ENCODE peak calls at places on chromosomes 13 and 19, in ten cellular contexts. U is aorta, W is fibroblast of lung, A is upper lobe of left lung, M is uterus, S is neuronal stem cell, P is astrocyte, O is neural progenitor cell, D is GM23338, H is body of pancreas. X is an unnamed sample. For H3K4me1, the result is how much of the 10 kb centered on the place peaks cover.

GRCh38 chr19:10747271-10747670 is 29.4 kb downstream of the DNM2 start:
- DNase-seq in P (no peak), O (no peak), H (no peak), W (no peak), M (no peak), D (no peak), U (no peak), A (no peak), S (no peak), X (no peak)

GRCh38 chr13:110062077-110062776 is 244.7 kb downstream of the COL4A1 start:
- DNase-seq in M (no peak), W (no peak), H (peak), O (no peak), S (no peak), A (peak), P (peak), D (no peak), U (no peak), X (no peak)

GRCh38 chr13:93624371-93624777 is 397.8 kb downstream of the GPC6 start:
- DNase-seq in S (no peak), A (no peak), M (no peak), H (no peak), P (peak), O (no peak), U (no peak), D (no peak), W (peak), X (no peak)

GRCh38 chr19:3095375-3096191 is 1.4 kb downstream of the GNA11 start:
- DNase-seq in M (no peak), H (peak), S (peak), A (peak), W (no peak), P (no peak), U (peak), D (peak), O (peak), X (no peak)

GRCh38 chr13:98525852-98526512 is 50.9 kb downstream of the STK24 start:
- DNase-seq in W (no peak), M (no peak), D (no peak), U (no peak), O (no peak), A (no peak), S (no peak), H (no peak), P (no peak), X (no peak)

GRCh38 chr19:50808856-50809255 is 14.7 kb downstream of the KLK1 start:
- DNase-seq in M (no peak), U (no peak), H (no peak), P (no peak), O (no peak), A (no peak), S (no peak), D (no peak), W (no peak), X (no peak)

GRCh38 chr19:45922281-45922680 is 7.7 kb upstream of the NANOS2 start:
- DNase-seq in D (peak), S (no peak), A (no peak), W (no peak), U (no peak), P (no peak), H (no peak), M (no peak), O (peak), X (peak)

GRCh38 chr19:45646345-45646698 is 7.1 kb upstream of the EML2 start:
- DNase-seq in P (no peak), S (no peak), A (no peak), H (no peak), D (no peak), O (no peak), M (no peak), U (no peak), W (no peak), X (no peak)

GRCh38 chr13:94559201-94559795 is 36.7 kb downstream of the TGDS start:
- DNase-seq in H (no peak), U (no peak), A (no peak), P (no peak), M (no peak), D (no peak), S (no peak), W (no peak), O (no peak), X (no peak)

GRCh38 chr19:39413903-39414608 is 1.6 kb downstream of the PLEKHG2 start:
- DNase-seq in U (peak), D (peak), P (no peak), H (no peak), S (no peak), O (peak), A (peak), W (peak), M (peak), X (no peak)

GRCh38 chr19:6521718-6522646 is 8.8 kb upstream of the TNFSF9 start:
- DNase-seq in D (peak), A (peak), H (no peak), U (no peak), M (no peak), P (no peak), W (no peak), S (no peak), O (no peak), X (no peak)

GRCh38 chr13:44578064-44578394 is 1.9 kb upstream of the TSC22D1 start:
- DNase-seq in W (peak), H (no peak), M (no peak), U (no peak), A (no peak), S (no peak), O (no peak), D (peak), P (no peak), X (no peak)

GRCh38 chr19:2533686-2534085 is 57.8 kb downstream of the GADD45B start:
- DNase-seq in M (no peak), U (no peak), O (no peak), P (no peak), S (no peak), W (no peak), D (no peak), H (no peak), A (no peak), X (no peak)

GRCh38 chr13:21175656-21176194 is 627 bp downstream of the SKA3 start:
- DNase-seq in W (peak), U (no peak), S (no peak), M (no peak), H (no peak), O (no peak), P (peak), D (no peak), A (no peak), X (no peak)

GRCh38 chr19:17081672-17082630 is 6.4 kb downstream of the MYO9B start:
- DNase-seq in S (no peak), D (no peak), O (no peak), P (no peak), A (peak), U (no peak), W (no peak), M (no peak), H (no peak), X (no peak)

GRCh38 chr19:30228726-30229523 is 143.3 kb upstream of the ZNF536 start:
- DNase-seq in U (no peak), S (no peak), P (no peak), H (no peak), M (no peak), W (peak), D (peak), O (peak), A (peak), X (no peak)

GRCh38 chr13:62358646-62358932 is 942.9 kb upstream of the PCDH20 start:
- DNase-seq in U (no peak), H (no peak), A (no peak), P (no peak), O (no peak), W (no peak), D (no peak), S (no peak), M (no peak), X (no peak)

GRCh38 chr13:39452834-39453233 is 150.2 kb downstream of the LHFPL6 start:
- DNase-seq in U (no peak), M (no peak), W (no peak), O (no peak), H (no peak), A (no peak), S (no peak), P (no peak), D (no peak), X (no peak)

GRCh38 chr13:42377640-42378382 is 105.9 kb downstream of the AKAP11 start:
- DNase-seq in D (no peak), H (no peak), W (no peak), P (no peak), O (no peak), A (no peak), M (no peak), U (no peak), S (no peak), X (no peak)

GRCh38 chr19:1269478-1270167 is 491 bp downstream of the CIRBP start:
- DNase-seq in A (peak), D (peak), U (peak), W (peak), S (no peak), P (peak), O (peak), M (peak), H (peak), X (no peak)

GRCh38 chr19:18487576-18488402 is 34.1 kb downstream of the ELL start:
- DNase-seq in W (no peak), M (no peak), H (no peak), P (no peak), A (no peak), S (no peak), O (no peak), U (no peak), D (no peak), X (no peak)

GRCh38 chr13:26819067-26819466 is 58.5 kb upstream of the GPR12 start:
- DNase-seq in A (no peak), P (no peak), O (no peak), W (no peak), S (no peak), M (no peak), D (no peak), U (no peak), H (no peak), X (no peak)

GRCh38 chr13:94674609-94675348 is 37.6 kb downstream of the SOX21 start:
- DNase-seq in A (no peak), D (peak), O (peak), H (peak), P (peak), S (peak), W (peak), M (no peak), U (no peak), X (peak)

GRCh38 chr13:93635687-93636086 is 409.1 kb downstream of the GPC6 start:
- DNase-seq in P (peak), W (peak), D (no peak), H (no peak), O (no peak), S (no peak), A (no peak), M (no peak), U (no peak), X (no peak)

GRCh38 chr13:64997438-64997837 is 2232.7 kb downstream of the PCDH9 start:
- DNase-seq in S (no peak), U (no peak), H (no peak), P (no peak), M (no peak), A (no peak), O (no peak), D (peak), W (no peak), X (no peak)

GRCh38 chr13:49995535-49996165 is 1.2 kb upstream of the TRIM13 start:
- DNase-seq in D (peak), S (no peak), P (peak), U (no peak), M (no peak), W (peak), H (no peak), O (no peak), A (no peak), X (no peak)

GRCh38 chr13:87147076-87147475 is 524.1 kb upstream of the SLITRK5 start:
- DNase-seq in H (no peak), P (peak), W (peak), S (no peak), U (no peak), M (no peak), O (no peak), D (no peak), A (no peak), X (no peak)

GRCh38 chr13:40169476-40169875 is 497.0 kb downstream of the FOXO1 start:
- DNase-seq in H (no peak), W (no peak), M (no peak), U (no peak), A (no peak), P (no peak), O (no peak), D (no peak), S (no peak), X (no peak)

GRCh38 chr19:38842439-38843174 is 7.2 kb downstream of the HNRNPL start:
- DNase-seq in D (no peak), S (no peak), U (no peak), P (no peak), W (no peak), O (no peak), A (no peak), M (no peak), H (no peak), X (no peak)

GRCh38 chr13:23856008-23856750 is 33.0 kb downstream of the MIPEP start:
- DNase-seq in M (no peak), U (no peak), W (no peak), D (peak), H (no peak), O (no peak), A (no peak), P (no peak), S (no peak), X (no peak)

GRCh38 chr19:33613601-33614000 is 8.2 kb upstream of the CHST8 start:
- DNase-seq in D (no peak), O (no peak), W (no peak), A (no peak), S (no peak), H (no peak), P (no peak), M (no peak), U (no peak), X (no peak)

GRCh38 chr13:28597641-28598040 is 61.3 kb upstream of the POMP start:
- DNase-seq in D (no peak), W (peak), O (no peak), U (no peak), A (no peak), S (no peak), M (no peak), P (no peak), H (no peak), X (no peak)
- H3K27ac ChIP-seq in D (no peak), W (no peak), O (no peak), U (no peak), A (no peak), S (no peak), M (no peak), P (no peak), H (no peak), X (no peak)

DNA sequence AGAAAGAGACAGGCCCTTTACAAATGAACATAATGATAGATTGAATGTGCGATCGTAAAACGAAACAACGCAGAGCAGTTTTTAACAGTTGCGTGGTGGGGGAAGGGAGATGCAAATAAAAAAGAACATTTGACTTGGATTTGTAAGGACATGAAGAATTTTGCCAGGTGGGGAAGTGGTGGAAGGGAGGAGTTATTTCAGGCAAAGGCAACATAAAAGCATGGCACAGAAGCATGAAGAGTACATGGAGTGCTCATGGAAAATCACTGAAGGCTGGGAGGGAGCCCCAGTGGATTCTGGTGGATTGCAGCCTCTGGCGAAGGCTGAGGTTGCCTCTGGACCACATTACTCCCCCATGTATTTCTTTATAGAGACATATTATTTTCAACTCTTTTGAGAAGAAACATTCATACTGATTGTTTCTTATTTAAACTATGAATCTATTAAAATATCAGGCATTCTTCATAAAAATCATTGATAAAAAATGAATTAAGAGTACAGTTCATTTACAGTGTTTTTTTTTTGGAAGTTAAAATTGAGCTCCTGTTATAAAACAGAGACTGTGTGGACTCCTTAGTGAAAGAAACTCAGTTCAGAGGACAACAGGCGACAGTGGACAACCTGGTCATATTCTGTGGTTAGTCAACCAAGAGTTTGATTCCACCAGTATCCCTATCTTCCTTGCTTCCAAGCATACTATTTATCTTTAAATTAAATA is 57.5 kb downstream of the STARD13 start:
- DNase-seq in S (no peak), U (no peak), W (no peak), D (no peak), A (no peak), H (no peak), O (no peak), M (no peak), P (no peak), X (no peak)
- H3K4me3 ChIP-seq in S (no peak), U (no peak), W (no peak), D (no peak), A (no peak), H (no peak), O (no peak), M (no peak), P (no peak), X (no peak)

GRCh38 chr19:46979770-46980105 is 39.9 kb upstream of the NPAS1 start:
- DNase-seq in M (no peak), W (no peak), O (peak), U (no peak), S (no peak), H (no peak), D (peak), A (no peak), P (no peak), X (no peak)
- H3K4me1 ChIP-seq in M (under half), W (half or more), O (under half), U (under half), S (under half), H (under half), D (under half), A (half or more), P (under half), X (under half)

GRCh38 chr19:14772995-14773394 is 5.4 kb downstream of the ADGRE2 start:
- DNase-seq in U (peak), A (no peak), W (no peak), M (no peak), H (no peak), S (no peak), O (no peak), D (no peak), P (no peak), X (no peak)

GRCh38 chr19:14770136-14770535 is 8.2 kb downstream of the ADGRE2 start:
- DNase-seq in U (peak), H (no peak), S (no peak), A (no peak), P (no peak), D (no peak), O (no peak), M (no peak), W (no peak), X (no peak)

GRCh38 chr19:14774373-14774772 is 4.0 kb downstream of the ADGRE2 start:
- DNase-seq in P (no peak), M (no peak), O (no peak), D (no peak), A (no peak), H (no peak), U (peak), S (no peak), W (no peak), X (no peak)

GRCh38 chr19:14770944-14771839 is 7.2 kb downstream of the ADGRE2 start:
- DNase-seq in W (no peak), A (no peak), O (peak), S (no peak), H (no peak), P (no peak), D (no peak), U (peak), M (no peak), X (no peak)

GRCh38 chr19:14772467-14772866 is 5.9 kb downstream of the ADGRE2 start:
- DNase-seq in S (no peak), U (no peak), W (no peak), A (no peak), H (no peak), D (no peak), M (no peak), P (no peak), O (no peak), X (no peak)
- H3K27ac ChIP-seq in S (no peak), U (no peak), W (no peak), A (no peak), H (no peak), D (no peak), M (no peak), P (no peak), O (no peak), X (no peak)

GRCh38 chr13:29953542-29953941 is 103.1 kb upstream of the UBL3 start:
- DNase-seq in O (no peak), S (no peak), M (no peak), U (no peak), P (no peak), D (no peak), H (no peak), W (no peak), A (no peak), X (no peak)

GRCh38 chr13:29952245-29952644 is 101.8 kb upstream of the UBL3 start:
- DNase-seq in O (no peak), W (no peak), P (no peak), S (no peak), M (no peak), H (no peak), D (no peak), A (no peak), U (no peak), X (no peak)

GRCh38 chr13:29956771-29957170 is 106.4 kb upstream of the UBL3 start:
- DNase-seq in W (no peak), P (no peak), D (no peak), M (no peak), O (no peak), U (no peak), A (no peak), H (no peak), S (no peak), X (no peak)

GRCh38 chr13:29955137-29955650 is 104.8 kb upstream of the UBL3 start:
- DNase-seq in P (no peak), D (no peak), O (no peak), U (no peak), M (no peak), W (no peak), A (no peak), S (no peak), H (no peak), X (no peak)

GRCh38 chr13:29954082-29955043 is 103.9 kb upstream of the UBL3 start:
- DNase-seq in H (no peak), M (no peak), W (no peak), U (no peak), A (no peak), O (no peak), S (no peak), D (no peak), P (no peak), X (no peak)
- H3K4me3 ChIP-seq in H (no peak), M (no peak), W (no peak), U (no peak), A (peak), O (no peak), S (no peak), D (no peak), P (no peak), X (no peak)

DNA sequence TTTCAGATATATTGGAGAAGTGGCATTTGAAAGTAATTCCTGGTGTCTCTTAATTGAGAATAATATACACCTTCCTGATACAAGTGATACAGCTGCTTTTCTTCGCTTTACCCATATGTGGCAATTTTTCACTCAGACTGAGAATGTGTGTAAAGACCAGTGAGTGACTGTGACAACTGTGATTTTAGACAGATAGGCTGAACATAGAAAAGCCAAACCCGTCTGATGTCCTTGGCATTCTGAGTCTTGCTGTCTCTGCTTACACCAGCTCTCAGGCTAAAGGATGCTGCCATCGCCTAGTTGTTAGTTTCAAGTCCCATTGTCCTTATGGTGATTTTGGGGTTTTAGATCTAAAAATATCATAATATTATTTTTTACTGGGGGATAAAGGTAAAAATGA is 492.6 kb downstream of the RFC3 start:
- DNase-seq in D (no peak), U (no peak), W (no peak), S (no peak), A (no peak), P (no peak), O (no peak), H (no peak), M (no peak), X (no peak)
- H3K4me1 ChIP-seq in D (under half), U (under half), W (under half), S (under half), A (under half), P (under half), O (under half), H (under half), M (under half), X (under half)

GRCh38 chr13:79811170-79811569 is 330.2 kb downstream of the NDFIP2 start:
- DNase-seq in D (no peak), U (no peak), O (no peak), H (no peak), M (no peak), S (no peak), A (no peak), P (no peak), W (no peak), X (no peak)
- H3K27ac ChIP-seq in D (no peak), U (no peak), O (no peak), H (no peak), M (no peak), S (no peak), A (no peak), P (no peak), W (no peak), X (no peak)

X was measured in iPS DF 6.9.